ENCODE peak calls at places on chromosomes 6 and 20, in ten cellular contexts. P is neural progenitor cell, G is sigmoid colon, A is tibial nerve, U is AG04450, J is RWPE1, N is lower lobe of right lung, Y is thoracic aorta, E is heart left ventricle, M is caudate nucleus. D is an unnamed sample.

GRCh38 chr6:31952140-31952805 is 6.4 kb downstream of the CFB start:
- DNase-seq in P (peak), G (peak), A (peak), U (peak), J (peak), N (peak), Y (no peak), E (peak), M (no peak), D (no peak)

GRCh38 chr20:8020314-8021079 is 936 bp upstream of the TMX4 start:
- DNase-seq in P (no peak), G (no peak), A (no peak), U (no peak), J (no peak), N (no peak), Y (no peak), E (no peak), M (no peak), D (no peak)

GRCh38 chr6:39108041-39108839 is 6.7 kb downstream of the SAYSD1 start:
- DNase-seq in P (no peak), G (no peak), A (no peak), U (no peak), J (no peak), N (no peak), Y (no peak), E (no peak), M (no peak), D (no peak)

GRCh38 chr6:44000164-44000842 is 126.9 kb downstream of the MRPL14 start:
- DNase-seq in P (no peak), G (no peak), A (no peak), U (no peak), J (no peak), N (peak), Y (no peak), E (peak), M (no peak), D (no peak)

GRCh38 chr20:5136096-5136495 is 9.3 kb downstream of the CDS2 start:
- DNase-seq in P (peak), G (no peak), A (no peak), U (no peak), J (no peak), N (no peak), Y (no peak), E (no peak), M (no peak), D (no peak)

GRCh38 chr6:117771403-117771802 is 96.1 kb downstream of the NUS1 start:
- DNase-seq in P (no peak), G (no peak), A (no peak), U (no peak), J (no peak), N (no peak), Y (no peak), E (no peak), M (no peak), D (no peak)

GRCh38 chr6:16669227-16669626 is 92.0 kb downstream of the ATXN1 start:
- DNase-seq in P (no peak), G (no peak), A (no peak), U (no peak), J (peak), N (no peak), Y (no peak), E (no peak), M (no peak), D (no peak)

GRCh38 chr20:38725959-38726848 is 1.9 kb downstream of the SLC32A1 start:
- DNase-seq in P (peak), G (no peak), A (no peak), U (no peak), J (peak), N (no peak), Y (no peak), E (no peak), M (no peak), D (no peak)

GRCh38 chr6:162538643-162539064 is 188.9 kb downstream of the PRKN start:
- DNase-seq in P (no peak), G (no peak), A (no peak), U (no peak), J (no peak), N (no peak), Y (no peak), E (peak), M (no peak), D (no peak)

GRCh38 chr6:46263709-46264091 is 92.9 kb upstream of the ENPP5 start:
- DNase-seq in P (no peak), G (no peak), A (no peak), U (no peak), J (peak), N (no peak), Y (no peak), E (no peak), M (no peak), D (no peak)

GRCh38 chr20:4150095-4150492 is 134.7 kb upstream of the RNF24 start:
- DNase-seq in P (no peak), G (peak), A (no peak), U (no peak), J (no peak), N (no peak), Y (no peak), E (no peak), M (no peak), D (no peak)

GRCh38 chr20:17491488-17491887 is 39.7 kb downstream of the BFSP1 start:
- DNase-seq in P (no peak), G (peak), A (no peak), U (no peak), J (no peak), N (no peak), Y (no peak), E (no peak), M (no peak), D (no peak)

GRCh38 chr6:110378552-110378951 is 20.4 kb upstream of the METTL24 start:
- DNase-seq in P (peak), G (no peak), A (no peak), U (no peak), J (no peak), N (no peak), Y (no peak), E (no peak), M (no peak), D (no peak)

GRCh38 chr6:116531675-116532570 is 13.6 kb downstream of the TRAPPC3L start:
- DNase-seq in P (peak), G (no peak), A (peak), U (peak), J (peak), N (peak), Y (no peak), E (no peak), M (no peak), D (no peak)

GRCh38 chr20:3339571-3339970 is 67.9 kb downstream of the DNAAF9 start:
- DNase-seq in P (no peak), G (no peak), A (no peak), U (no peak), J (no peak), N (no peak), Y (no peak), E (no peak), M (no peak), D (no peak)

GRCh38 chr20:19995220-19995863 is 21.8 kb upstream of the NAA20 start:
- DNase-seq in P (peak), G (no peak), A (no peak), U (no peak), J (no peak), N (no peak), Y (no peak), E (no peak), M (no peak), D (no peak)

GRCh38 chr6:121216928-121217327 is 117.4 kb downstream of the TBC1D32 start:
- DNase-seq in P (no peak), G (no peak), A (no peak), U (peak), J (no peak), N (no peak), Y (no peak), E (no peak), M (no peak), D (no peak)

GRCh38 chr6:154766993-154767392 is 33.8 kb downstream of the SCAF8 start:
- DNase-seq in P (peak), G (no peak), A (no peak), U (no peak), J (no peak), N (no peak), Y (no peak), E (no peak), M (no peak), D (no peak)

GRCh38 chr6:159665868-159666635 is 27.0 kb downstream of the SOD2 start:
- DNase-seq in P (no peak), G (no peak), A (no peak), U (no peak), J (no peak), N (no peak), Y (no peak), E (no peak), M (no peak), D (no peak)

GRCh38 chr20:39429716-39430115 is 467.6 kb downstream of the DHX35 start:
- DNase-seq in P (peak), G (no peak), A (no peak), U (no peak), J (no peak), N (no peak), Y (no peak), E (no peak), M (no peak), D (no peak)

GRCh38 chr20:35174458-35175216 is 2.8 kb downstream of the PROCR start:
- DNase-seq in P (peak), G (no peak), A (no peak), U (no peak), J (peak), N (no peak), Y (no peak), E (no peak), M (no peak), D (no peak)

GRCh38 chr6:167750956-167751358 is 75.8 kb upstream of the AFDN start:
- DNase-seq in P (no peak), G (peak), A (no peak), U (no peak), J (peak), N (peak), Y (no peak), E (no peak), M (no peak), D (peak)

GRCh38 chr6:32413427-32414047 is 6.6 kb upstream of the BTNL2 start:
- DNase-seq in P (peak), G (peak), A (peak), U (peak), J (peak), N (peak), Y (peak), E (peak), M (no peak), D (no peak)

GRCh38 chr6:4176907-4177306 is 41.5 kb upstream of the ECI2 start:
- DNase-seq in P (no peak), G (no peak), A (no peak), U (no peak), J (no peak), N (no peak), Y (no peak), E (no peak), M (no peak), D (no peak)

GRCh38 chr6:127342296-127342945 is 988 bp downstream of the ECHDC1 start:
- DNase-seq in P (peak), G (no peak), A (no peak), U (no peak), J (no peak), N (no peak), Y (no peak), E (no peak), M (no peak), D (no peak)

GRCh38 chr6:47180633-47181032 is 129.1 kb downstream of the TNFRSF21 start:
- DNase-seq in P (no peak), G (no peak), A (no peak), U (no peak), J (peak), N (no peak), Y (no peak), E (no peak), M (no peak), D (peak)

GRCh38 chr6:35465646-35466045 is 2.6 kb upstream of the RPL10A start:
- DNase-seq in P (no peak), G (no peak), A (no peak), U (no peak), J (no peak), N (no peak), Y (no peak), E (no peak), M (no peak), D (no peak)

GRCh38 chr6:163965426-163966348 is 551.2 kb downstream of the QKI start:
- DNase-seq in P (no peak), G (no peak), A (no peak), U (no peak), J (no peak), N (no peak), Y (no peak), E (no peak), M (no peak), D (no peak)

GRCh38 chr6:19690676-19691075 is 146.5 kb upstream of the ID4 start:
- DNase-seq in P (no peak), G (no peak), A (no peak), U (no peak), J (no peak), N (no peak), Y (no peak), E (no peak), M (no peak), D (no peak)

GRCh38 chr6:162251257-162251656 is 476.3 kb downstream of the PRKN start:
- DNase-seq in P (peak), G (no peak), A (no peak), U (no peak), J (no peak), N (no peak), Y (no peak), E (no peak), M (no peak), D (no peak)

GRCh38 chr6:23213193-23213592 is 643.8 kb downstream of the HDGFL1 start:
- DNase-seq in P (no peak), G (no peak), A (no peak), U (peak), J (no peak), N (no peak), Y (no peak), E (no peak), M (no peak), D (no peak)

GRCh38 chr20:32925481-32926196 is 66.9 kb downstream of the EFCAB8 start:
- DNase-seq in P (no peak), G (no peak), A (no peak), U (no peak), J (no peak), N (no peak), Y (no peak), E (no peak), M (no peak), D (no peak)

GRCh38 chr6:35259194-35259945 is at the start of gene ZNF76:
- DNase-seq in P (peak), G (peak), A (peak), U (peak), J (peak), N (peak), Y (peak), E (peak), M (peak), D (peak)

GRCh38 chr6:150491131-150491795 is 108.4 kb upstream of the PLEKHG1 start:
- DNase-seq in P (no peak), G (no peak), A (no peak), U (no peak), J (peak), N (no peak), Y (no peak), E (no peak), M (no peak), D (peak)

GRCh38 chr6:125114248-125114858 is 39.2 kb upstream of the TPD52L1 start:
- DNase-seq in P (peak), G (peak), A (peak), U (no peak), J (peak), N (no peak), Y (no peak), E (no peak), M (no peak), D (no peak)

GRCh38 chr6:168451805-168452204 is 10.8 kb downstream of the SMOC2 start:
- DNase-seq in P (peak), G (no peak), A (no peak), U (no peak), J (peak), N (no peak), Y (no peak), E (no peak), M (no peak), D (no peak)

GRCh38 chr6:67535946-67536345 is 1099.1 kb upstream of the ADGRB3 start:
- DNase-seq in P (no peak), G (no peak), A (no peak), U (no peak), J (no peak), N (no peak), Y (no peak), E (no peak), M (no peak), D (no peak)

GRCh38 chr6:169722362-169723199 is 1.7 kb downstream of the PHF10 start:
- DNase-seq in P (peak), G (peak), A (peak), U (peak), J (peak), N (peak), Y (no peak), E (peak), M (no peak), D (no peak)

GRCh38 chr6:105136433-105137350 is 43.1 kb downstream of the POPDC3 start:
- DNase-seq in P (peak), G (peak), A (peak), U (peak), J (peak), N (peak), Y (no peak), E (peak), M (no peak), D (no peak)

GRCh38 chr6:140463312-140463710 is 1088.9 kb upstream of the CITED2 start:
- DNase-seq in P (no peak), G (no peak), A (no peak), U (no peak), J (no peak), N (no peak), Y (no peak), E (no peak), M (no peak), D (no peak)
- H3K27ac ChIP-seq in P (no peak), G (peak), A (peak), U (no peak), J (no peak), N (peak), Y (peak), E (peak), M (no peak), D (peak)

GRCh38 chr6:65189344-65189743 is 517.7 kb downstream of the EYS start:
- DNase-seq in P (no peak), G (no peak), A (no peak), U (no peak), J (no peak), N (no peak), Y (no peak), E (no peak), M (no peak), D (no peak)
- H3K27ac ChIP-seq in P (no peak), G (no peak), A (no peak), U (no peak), J (no peak), N (no peak), Y (no peak), E (no peak), M (no peak), D (no peak)

GRCh38 chr20:45835230-45836224 is 1.9 kb downstream of the SNX21 start:
- DNase-seq in P (no peak), G (peak), A (peak), U (no peak), J (peak), N (no peak), Y (peak), E (no peak), M (no peak), D (no peak)

GRCh38 chr20:45834797-45835161 is 1.2 kb downstream of the SNX21 start:
- DNase-seq in P (no peak), G (peak), A (no peak), U (no peak), J (no peak), N (no peak), Y (no peak), E (no peak), M (no peak), D (no peak)

GRCh38 chr20:45833883-45834796 is 541 bp downstream of the SNX21 start:
- DNase-seq in P (peak), G (peak), A (peak), U (no peak), J (peak), N (peak), Y (no peak), E (peak), M (peak), D (no peak)

GRCh38 chr20:45832619-45833018 is 980 bp upstream of the SNX21 start:
- DNase-seq in P (no peak), G (no peak), A (no peak), U (no peak), J (no peak), N (no peak), Y (no peak), E (no peak), M (no peak), D (no peak)

GRCh38 chr20:45833030-45833882 is at the start of gene SNX21:
- DNase-seq in P (peak), G (peak), A (peak), U (peak), J (peak), N (peak), Y (peak), E (peak), M (no peak), D (no peak)
- H3K27ac ChIP-seq in P (peak), G (peak), A (peak), U (peak), J (peak), N (peak), Y (peak), E (peak), M (peak), D (peak)

GRCh38 chr6:2956930-2957329 is 14.4 kb downstream of the SERPINB6 start:
- DNase-seq in P (no peak), G (no peak), A (no peak), U (no peak), J (no peak), N (no peak), Y (no peak), E (no peak), M (no peak), D (no peak)
- H3K27ac ChIP-seq in P (no peak), G (peak), A (peak), U (no peak), J (no peak), N (peak), Y (peak), E (peak), M (no peak), D (no peak)

GRCh38 chr6:7787137-7787575 is 61.3 kb downstream of the BMP6 start:
- DNase-seq in P (no peak), G (peak), A (peak), U (peak), J (peak), N (no peak), Y (no peak), E (no peak), M (no peak), D (no peak)
- H3K27ac ChIP-seq in P (no peak), G (peak), A (no peak), U (no peak), J (no peak), N (peak), Y (no peak), E (no peak), M (no peak), D (no peak)

GRCh38 chr6:90269334-90269733 is 27.3 kb downstream of the BACH2 start:
- DNase-seq in P (no peak), G (no peak), A (no peak), U (no peak), J (no peak), N (no peak), Y (no peak), E (no peak), M (no peak), D (no peak)
- H3K27ac ChIP-seq in P (no peak), G (no peak), A (no peak), U (no peak), J (no peak), N (no peak), Y (no peak), E (no peak), M (no peak), D (no peak)

DNA sequence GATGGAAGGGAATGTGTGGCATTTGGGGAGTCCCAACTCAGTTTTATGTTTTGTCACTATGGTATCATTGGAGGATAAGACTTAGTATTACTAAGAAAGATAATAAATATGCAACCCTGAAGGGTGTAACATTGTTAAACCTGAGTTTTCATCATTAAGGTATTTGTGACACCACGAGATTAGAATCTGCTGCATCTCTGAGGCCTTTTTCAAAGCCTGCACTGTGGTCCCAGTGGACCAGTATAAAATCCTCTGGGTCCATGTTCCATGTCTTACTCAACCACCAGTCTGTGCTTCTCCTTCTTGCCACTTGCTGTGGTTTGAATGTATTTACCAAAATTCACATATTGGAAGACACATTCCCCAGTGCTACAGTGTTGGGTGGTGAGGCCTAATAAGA is 130.6 kb downstream of the TBX18 start:
- DNase-seq in P (no peak), G (no peak), A (no peak), U (no peak), J (no peak), N (no peak), Y (no peak), E (no peak), M (no peak), D (no peak)
- H3K27ac ChIP-seq in P (no peak), G (no peak), A (no peak), U (no peak), J (no peak), N (no peak), Y (no peak), E (no peak), M (no peak), D (no peak)

GRCh38 chr6:41072836-41073202 is at the start of gene NFYA:
- DNase-seq in P (peak), G (no peak), A (peak), U (no peak), J (peak), N (peak), Y (peak), E (peak), M (peak), D (no peak)

GRCh38 chr6:41073203-41073967 is 611 bp downstream of the NFYA start:
- DNase-seq in P (peak), G (peak), A (peak), U (no peak), J (peak), N (peak), Y (peak), E (peak), M (no peak), D (peak)

GRCh38 chr6:41073968-41074691 is 1.4 kb downstream of the NFYA start:
- DNase-seq in P (peak), G (no peak), A (no peak), U (no peak), J (peak), N (no peak), Y (no peak), E (no peak), M (no peak), D (no peak)

GRCh38 chr6:41077536-41077935 is 4.8 kb downstream of the NFYA start:
- DNase-seq in P (no peak), G (no peak), A (no peak), U (no peak), J (no peak), N (no peak), Y (no peak), E (no peak), M (no peak), D (no peak)

GRCh38 chr6:41074692-41075436 is 2.1 kb downstream of the NFYA start:
- DNase-seq in P (no peak), G (no peak), A (no peak), U (no peak), J (no peak), N (no peak), Y (no peak), E (no peak), M (no peak), D (no peak)
- H3K27ac ChIP-seq in P (no peak), G (peak), A (peak), U (no peak), J (no peak), N (peak), Y (peak), E (peak), M (no peak), D (peak)

D was measured in epithelial cell of prostate.